ENCODE peak calls at places on chromosomes 2 and 18, in eight cellular contexts. X, V, M, B, U, L, Q and J are unnamed samples.
A peak's percentile ranks its signal among the peaks of the same experiment; 100 is the strongest.

GRCh38 chr2:240983996-240984498 is 14.4 kb upstream of the SNED1 start:
- DNase-seq in L (no peak), X (no peak), M (no peak), Q (no peak), U (no peak), B (no peak), V (peak; percentile 24), J (no peak)

GRCh38 chr18:8176554-8176953 is 432.7 kb upstream of the RAB12 start:
- DNase-seq in U (no peak), M (no peak), V (no peak), Q (peak; percentile 44), L (no peak), X (no peak), B (no peak), J (no peak)

GRCh38 chr2:8239402-8240127 is 442.3 kb upstream of the ID2 start:
- DNase-seq in X (peak; percentile 23), B (no peak), V (no peak), L (no peak), Q (no peak), U (peak; percentile 22), M (no peak), J (no peak)

GRCh38 chr2:72142743-72143440 is 4.8 kb downstream of the CYP26B1 start:
- DNase-seq in B (no peak), X (no peak), V (peak; percentile 75), Q (peak; percentile 79), U (peak; percentile 12), L (no peak), M (no peak), J (no peak)

GRCh38 chr2:240322991-240323390 is 112.5 kb upstream of the GPC1 start:
- DNase-seq in Q (no peak), M (no peak), L (no peak), B (no peak), V (no peak), X (no peak), U (no peak), J (no peak)

GRCh38 chr2:235051436-235052260 is 99.8 kb downstream of the SH3BP4 start:
- DNase-seq in L (no peak), X (peak; percentile 58), U (no peak), B (no peak), Q (no peak), V (no peak), M (no peak), J (no peak)

GRCh38 chr2:26184555-26185303 is 11.8 kb downstream of the GAREM2 start:
- DNase-seq in U (peak; percentile 88), Q (peak; percentile 80), V (peak; percentile 86), M (peak; percentile 82), L (no peak), B (no peak), X (no peak), J (peak; percentile 95)

GRCh38 chr2:96591054-96591453 is 47.1 kb downstream of the KANSL3 start:
- DNase-seq in L (no peak), Q (no peak), V (no peak), B (no peak), X (no peak), U (no peak), M (no peak), J (no peak)

GRCh38 chr2:138212434-138212833 is 248.2 kb downstream of the HNMT start:
- DNase-seq in B (no peak), V (no peak), X (peak; percentile 36), L (no peak), Q (no peak), M (no peak), U (no peak), J (no peak)

GRCh38 chr2:56001992-56002391 is 78.4 kb upstream of the EFEMP1 start:
- DNase-seq in L (no peak), U (no peak), M (no peak), X (no peak), V (no peak), Q (no peak), B (no peak), J (no peak)

GRCh38 chr2:42566837-42567251 is 1.6 kb upstream of the MTA3 start:
- DNase-seq in V (no peak), Q (no peak), X (peak; percentile 27), B (no peak), U (no peak), L (no peak), M (peak; percentile 29), J (peak; percentile 38)

GRCh38 chr2:133721155-133721554 is 152.9 kb upstream of the NCKAP5 start:
- DNase-seq in U (no peak), Q (no peak), B (no peak), L (no peak), M (no peak), X (no peak), V (no peak), J (no peak)

GRCh38 chr2:135796606-135797005 is 40.4 kb downstream of the LCT start:
- DNase-seq in L (no peak), X (no peak), M (no peak), V (no peak), Q (no peak), U (no peak), B (no peak), J (no peak)

GRCh38 chr18:7021994-7022840 is 95.4 kb downstream of the LAMA1 start:
- DNase-seq in X (peak; percentile 12), B (peak; percentile 73), Q (peak; percentile 29), M (no peak), U (no peak), L (no peak), V (no peak), J (no peak)

GRCh38 chr2:39787950-39788349 is 8.9 kb upstream of the THUMPD2 start:
- DNase-seq in B (no peak), Q (no peak), X (no peak), U (no peak), V (no peak), L (no peak), M (no peak), J (no peak)

GRCh38 chr2:128091691-128092050 is 671 bp downstream of the UGGT1 start:
- DNase-seq in M (no peak), X (no peak), B (no peak), L (no peak), U (peak; percentile 18), V (no peak), Q (no peak), J (no peak)

GRCh38 chr2:122481244-122481622 is 725.8 kb downstream of the TSN start:
- DNase-seq in Q (no peak), V (no peak), L (no peak), M (no peak), U (no peak), B (no peak), X (no peak), J (no peak)

GRCh38 chr18:10015288-10015701 is 101.5 kb downstream of the VAPA start:
- DNase-seq in U (no peak), Q (peak; percentile 36), M (no peak), L (no peak), V (no peak), B (no peak), X (peak; percentile 75), J (no peak)

GRCh38 chr2:106581755-106582430 is 94.7 kb downstream of the CD8B2 start:
- DNase-seq in M (peak; percentile 16), L (no peak), B (peak; percentile 50), X (peak; percentile 56), U (peak; percentile 48), V (peak; percentile 69), Q (peak; percentile 65), J (peak; percentile 44)

GRCh38 chr2:15154289-15154688 is 406.8 kb downstream of the NBAS start:
- DNase-seq in B (no peak), X (peak; percentile 88), L (no peak), M (no peak), U (no peak), V (no peak), Q (no peak), J (no peak)

GRCh38 chr2:201266629-201267028 is 6.3 kb downstream of the CASP8 start:
- DNase-seq in Q (no peak), M (no peak), U (no peak), L (no peak), B (no peak), V (no peak), X (no peak), J (no peak)

GRCh38 chr2:126784636-126785035 is 114.1 kb upstream of the TEX51 start:
- DNase-seq in M (no peak), V (no peak), L (no peak), B (no peak), X (no peak), U (no peak), Q (no peak), J (no peak)